ENCODE peak calls at places on chromosomes 12 and 14, in four cellular contexts. One of them, this sample, is unnamed. For H3K4me1, the result is how much of the 10 kb centered on the place peaks cover.

GRCh38 chr14:100317389-100317788 is 5.8 kb upstream of the SLC25A47 start:
- DNase-seq in CD4-positive, alpha-beta memory T cell: no peak
- DNase-seq in spleen: no peak
- DNase-seq in pancreas: no peak
- DNase-seq in this sample: no peak

GRCh38 chr12:124744659-124745467 is 118.8 kb downstream of the SCARB1 start:
- DNase-seq in spleen: no peak
- DNase-seq in CD4-positive, alpha-beta memory T cell: no peak
- DNase-seq in pancreas: no peak
- DNase-seq in this sample: no peak

GRCh38 chr12:92759634-92760268 is 57.0 kb downstream of the PLEKHG7 start:
- DNase-seq in CD4-positive, alpha-beta memory T cell: no peak
- DNase-seq in pancreas: no peak
- DNase-seq in spleen: no peak
- DNase-seq in this sample: no peak

GRCh38 chr12:59027199-59027598 is 106.9 kb upstream of the LRIG3 start:
- DNase-seq in pancreas: no peak
- DNase-seq in spleen: no peak
- DNase-seq in CD4-positive, alpha-beta memory T cell: no peak
- DNase-seq in this sample: no peak

GRCh38 chr12:76669981-76670380 is 93.9 kb upstream of the ZDHHC17 start:
- DNase-seq in CD4-positive, alpha-beta memory T cell: no peak
- DNase-seq in pancreas: no peak
- DNase-seq in spleen: no peak
- DNase-seq in this sample: no peak

GRCh38 chr14:50677527-50678063 is 9.5 kb upstream of the SAV1 start:
- DNase-seq in pancreas: no peak
- DNase-seq in CD4-positive, alpha-beta memory T cell: no peak
- DNase-seq in spleen: no peak
- DNase-seq in this sample: no peak

GRCh38 chr12:88444481-88444880 is 135.8 kb downstream of the KITLG start:
- DNase-seq in pancreas: no peak
- DNase-seq in spleen: no peak
- DNase-seq in CD4-positive, alpha-beta memory T cell: no peak
- DNase-seq in this sample: no peak

GRCh38 chr14:97417331-97417730 is 620.1 kb downstream of the VRK1 start:
- DNase-seq in CD4-positive, alpha-beta memory T cell: no peak
- DNase-seq in spleen: no peak
- DNase-seq in pancreas: no peak
- DNase-seq in this sample: no peak

GRCh38 chr12:123064356-123064755 is 83.9 kb downstream of the ARL6IP4 start:
- DNase-seq in spleen: no peak
- DNase-seq in CD4-positive, alpha-beta memory T cell: no peak
- DNase-seq in pancreas: no peak
- DNase-seq in this sample: peak

GRCh38 chr14:95313707-95314106 is 6.0 kb downstream of the CLMN start:
- DNase-seq in pancreas: peak
- DNase-seq in spleen: no peak
- DNase-seq in CD4-positive, alpha-beta memory T cell: no peak
- DNase-seq in this sample: peak

GRCh38 chr14:93231129-93231979 is 24.3 kb downstream of the UBR7 start:
- DNase-seq in spleen: no peak
- DNase-seq in pancreas: no peak
- DNase-seq in CD4-positive, alpha-beta memory T cell: no peak
- DNase-seq in this sample: no peak

GRCh38 chr14:99892406-99892805 is 99.2 kb downstream of the EML1 start:
- DNase-seq in pancreas: no peak
- DNase-seq in spleen: no peak
- DNase-seq in CD4-positive, alpha-beta memory T cell: no peak
- DNase-seq in this sample: no peak

GRCh38 chr12:50925342-50925651 is 27.0 kb upstream of the HIGD1C start:
- DNase-seq in pancreas: peak
- DNase-seq in spleen: peak
- DNase-seq in CD4-positive, alpha-beta memory T cell: no peak
- DNase-seq in this sample: no peak

GRCh38 chr14:80536456-80536855 is 325.2 kb upstream of the DIO2 start:
- DNase-seq in spleen: no peak
- DNase-seq in CD4-positive, alpha-beta memory T cell: no peak
- DNase-seq in pancreas: no peak
- DNase-seq in this sample: no peak

GRCh38 chr12:91139981-91140659 is 28.8 kb upstream of the LUM start:
- DNase-seq in CD4-positive, alpha-beta memory T cell: no peak
- DNase-seq in pancreas: no peak
- DNase-seq in spleen: no peak
- DNase-seq in this sample: no peak

GRCh38 chr12:3190101-3190500 is 112.9 kb downstream of the TSPAN9 start:
- DNase-seq in CD4-positive, alpha-beta memory T cell: no peak
- DNase-seq in pancreas: no peak
- DNase-seq in spleen: no peak
- DNase-seq in this sample: no peak

GRCh38 chr14:65864549-65864948 is 452.0 kb downstream of the FUT8 start:
- DNase-seq in pancreas: no peak
- DNase-seq in CD4-positive, alpha-beta memory T cell: no peak
- DNase-seq in spleen: no peak
- DNase-seq in this sample: no peak

GRCh38 chr12:88579572-88579940 is 715 bp downstream of the KITLG start:
- DNase-seq in CD4-positive, alpha-beta memory T cell: no peak
- DNase-seq in spleen: peak
- DNase-seq in pancreas: peak
- DNase-seq in this sample: peak

GRCh38 chr12:96078281-96078761 is 42.9 kb upstream of the LTA4H start:
- DNase-seq in pancreas: no peak
- DNase-seq in spleen: peak
- DNase-seq in CD4-positive, alpha-beta memory T cell: no peak
- DNase-seq in this sample: peak

GRCh38 chr12:51218607-51219161 is 822 bp upstream of the POU6F1 start:
- DNase-seq in pancreas: peak
- DNase-seq in CD4-positive, alpha-beta memory T cell: no peak
- DNase-seq in spleen: no peak
- DNase-seq in this sample: peak

GRCh38 chr14:54785111-54785777 is 117.4 kb downstream of the GCH1 start:
- DNase-seq in pancreas: no peak
- DNase-seq in CD4-positive, alpha-beta memory T cell: no peak
- DNase-seq in spleen: no peak
- DNase-seq in this sample: peak
- H3K4me1 ChIP-seq in pancreas: under half
- H3K4me1 ChIP-seq in CD4-positive, alpha-beta memory T cell: under half
- H3K4me1 ChIP-seq in spleen: under half
- H3K4me1 ChIP-seq in this sample: under half

GRCh38 chr12:12010277-12011031 is 60.3 kb upstream of the BCL2L14 start:
- DNase-seq in spleen: peak
- DNase-seq in CD4-positive, alpha-beta memory T cell: peak
- DNase-seq in pancreas: no peak
- DNase-seq in this sample: peak
- H3K4me3 ChIP-seq in spleen: peak
- H3K4me3 ChIP-seq in CD4-positive, alpha-beta memory T cell: peak
- H3K4me3 ChIP-seq in pancreas: no peak
- H3K4me3 ChIP-seq in this sample: no peak

GRCh38 chr12:106428379-106428778 is 70.8 kb downstream of the POLR3B start:
- DNase-seq in pancreas: no peak
- DNase-seq in spleen: no peak
- DNase-seq in CD4-positive, alpha-beta memory T cell: no peak
- DNase-seq in this sample: peak

GRCh38 chr12:106429043-106429552 is 71.5 kb downstream of the POLR3B start:
- DNase-seq in CD4-positive, alpha-beta memory T cell: no peak
- DNase-seq in spleen: no peak
- DNase-seq in pancreas: no peak
- DNase-seq in this sample: no peak

GRCh38 chr12:106425061-106425706 is 67.6 kb downstream of the POLR3B start:
- DNase-seq in CD4-positive, alpha-beta memory T cell: no peak
- DNase-seq in pancreas: no peak
- DNase-seq in spleen: no peak
- DNase-seq in this sample: no peak

GRCh38 chr12:106429636-106430035 is 72.1 kb downstream of the POLR3B start:
- DNase-seq in pancreas: no peak
- DNase-seq in CD4-positive, alpha-beta memory T cell: no peak
- DNase-seq in spleen: no peak
- DNase-seq in this sample: no peak

DNA sequence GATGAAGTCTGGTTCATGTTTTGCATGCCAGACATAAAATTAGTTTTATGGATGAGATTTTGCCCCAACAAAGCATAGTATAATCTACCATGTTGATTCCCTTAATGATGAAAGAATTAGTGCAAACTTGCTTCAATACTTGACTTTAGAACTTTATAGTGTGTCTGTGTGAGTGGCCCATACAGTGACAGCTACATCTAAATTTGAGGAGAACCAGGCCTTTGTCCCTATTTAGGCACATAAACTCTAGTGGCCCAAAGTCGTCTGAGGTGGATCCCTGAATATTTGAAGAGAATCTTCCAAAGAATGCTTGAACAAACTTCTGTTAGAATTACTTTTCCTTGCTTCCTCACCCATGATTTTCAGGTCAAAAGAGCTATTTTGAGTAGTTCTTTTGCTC is 70.4 kb downstream of the POLR3B start:
- DNase-seq in pancreas: no peak
- DNase-seq in spleen: no peak
- DNase-seq in CD4-positive, alpha-beta memory T cell: no peak
- DNase-seq in this sample: no peak
- H3K4me1 ChIP-seq in pancreas: under half
- H3K4me1 ChIP-seq in spleen: under half
- H3K4me1 ChIP-seq in CD4-positive, alpha-beta memory T cell: under half
- H3K4me1 ChIP-seq in this sample: under half

DNA sequence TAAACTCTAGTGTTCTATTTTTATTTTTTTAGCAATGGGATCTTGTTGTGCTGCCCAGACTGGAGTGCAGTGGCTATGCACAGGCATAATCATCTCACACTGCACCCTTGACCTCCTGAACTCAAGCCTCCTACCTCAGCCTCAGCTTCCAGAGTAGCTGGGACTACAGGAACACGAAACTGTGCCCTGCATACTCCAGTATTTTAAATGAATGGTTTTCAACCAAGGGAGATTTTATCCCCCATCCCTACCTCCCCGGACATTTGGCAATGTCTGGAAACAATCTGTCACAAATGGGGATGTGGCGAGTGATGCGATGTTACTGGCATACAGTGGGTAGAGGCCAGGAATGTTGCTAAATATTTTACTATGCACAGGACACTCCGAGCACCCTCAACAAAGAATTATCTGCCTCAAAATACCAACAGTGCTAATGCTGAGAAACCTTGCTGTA is 2.1 kb downstream of the CBX5 start:
- DNase-seq in pancreas: no peak
- DNase-seq in CD4-positive, alpha-beta memory T cell: no peak
- DNase-seq in spleen: no peak
- DNase-seq in this sample: no peak
- H3K4me3 ChIP-seq in pancreas: no peak
- H3K4me3 ChIP-seq in CD4-positive, alpha-beta memory T cell: peak
- H3K4me3 ChIP-seq in spleen: no peak
- H3K4me3 ChIP-seq in this sample: no peak

GRCh38 chr14:37583358-37584210 is 11.5 kb downstream of the FOXA1 start:
- DNase-seq in CD4-positive, alpha-beta memory T cell: no peak
- DNase-seq in pancreas: no peak
- DNase-seq in spleen: no peak
- DNase-seq in this sample: peak
- H3K4me1 ChIP-seq in CD4-positive, alpha-beta memory T cell: under half
- H3K4me1 ChIP-seq in pancreas: under half
- H3K4me1 ChIP-seq in spleen: under half
- H3K4me1 ChIP-seq in this sample: under half

GRCh38 chr12:104721065-104721458 is 237.0 kb downstream of the SLC41A2 start:
- DNase-seq in pancreas: no peak
- DNase-seq in spleen: no peak
- DNase-seq in CD4-positive, alpha-beta memory T cell: no peak
- DNase-seq in this sample: no peak
- H3K4me3 ChIP-seq in pancreas: no peak
- H3K4me3 ChIP-seq in spleen: no peak
- H3K4me3 ChIP-seq in CD4-positive, alpha-beta memory T cell: peak
- H3K4me3 ChIP-seq in this sample: no peak

GRCh38 chr12:79959484-79959883 is 24.6 kb upstream of the PPP1R12A start:
- DNase-seq in CD4-positive, alpha-beta memory T cell: no peak
- DNase-seq in pancreas: no peak
- DNase-seq in spleen: no peak
- DNase-seq in this sample: no peak
- H3K4me1 ChIP-seq in CD4-positive, alpha-beta memory T cell: under half
- H3K4me1 ChIP-seq in pancreas: under half
- H3K4me1 ChIP-seq in spleen: under half
- H3K4me1 ChIP-seq in this sample: under half

DNA sequence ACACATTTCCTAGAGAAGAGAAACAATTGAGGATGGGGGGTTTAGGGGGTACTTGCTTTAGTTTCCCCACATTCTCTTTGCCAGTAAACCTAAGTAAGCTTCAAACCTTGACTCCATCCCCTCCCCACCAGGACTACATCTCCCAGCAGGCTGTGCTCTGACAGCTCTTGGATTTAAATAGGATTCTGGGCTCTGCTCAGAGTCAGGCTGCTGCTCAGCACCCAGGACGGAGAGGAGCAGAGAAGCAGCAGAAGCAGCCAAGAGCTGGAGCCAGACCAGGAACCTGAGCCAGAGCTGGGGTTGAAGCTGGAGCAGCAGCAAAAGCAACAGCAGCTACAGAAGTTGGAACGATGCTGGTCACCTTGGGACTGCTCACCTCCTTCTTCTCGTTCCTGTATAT is 20.6 kb downstream of the RDH12 start:
- DNase-seq in spleen: no peak
- DNase-seq in CD4-positive, alpha-beta memory T cell: no peak
- DNase-seq in pancreas: peak
- DNase-seq in this sample: peak
- H3K4me3 ChIP-seq in spleen: no peak
- H3K4me3 ChIP-seq in CD4-positive, alpha-beta memory T cell: no peak
- H3K4me3 ChIP-seq in pancreas: no peak
- H3K4me3 ChIP-seq in this sample: no peak

This sample was measured in right lobe of liver.